ENCODE peak calls at places on chromosomes 2 and 18, in eight cellular contexts. One of them, this sample, is unnamed.

GRCh38 chr2:100776445-100776844 is 43.5 kb upstream of the NPAS2 start:
- DNase-seq in cardiac fibroblast: no peak
- DNase-seq in adrenal gland: no peak
- DNase-seq in ovary: no peak
- DNase-seq in LNCaP clone FGC: no peak
- DNase-seq in fibroblast of the aortic adventitia: no peak
- DNase-seq in AG04450: no peak
- DNase-seq in A549: no peak
- DNase-seq in this sample: no peak

GRCh38 chr2:54986266-54986665 is 64.0 kb downstream of the RTN4 start:
- DNase-seq in cardiac fibroblast: no peak
- DNase-seq in adrenal gland: no peak
- DNase-seq in ovary: no peak
- DNase-seq in LNCaP clone FGC: no peak
- DNase-seq in fibroblast of the aortic adventitia: no peak
- DNase-seq in AG04450: no peak
- DNase-seq in A549: no peak
- DNase-seq in this sample: no peak

GRCh38 chr18:7291046-7291445 is 60.2 kb downstream of the LRRC30 start:
- DNase-seq in cardiac fibroblast: no peak
- DNase-seq in adrenal gland: no peak
- DNase-seq in ovary: no peak
- DNase-seq in LNCaP clone FGC: no peak
- DNase-seq in fibroblast of the aortic adventitia: no peak
- DNase-seq in AG04450: no peak
- DNase-seq in A549: no peak
- DNase-seq in this sample: no peak

GRCh38 chr2:160427629-160428424 is 65.8 kb downstream of the RBMS1 start:
- DNase-seq in cardiac fibroblast: peak
- DNase-seq in adrenal gland: no peak
- DNase-seq in ovary: no peak
- DNase-seq in LNCaP clone FGC: no peak
- DNase-seq in fibroblast of the aortic adventitia: peak
- DNase-seq in AG04450: no peak
- DNase-seq in A549: no peak
- DNase-seq in this sample: no peak

GRCh38 chr2:155209696-155210449 is 511.4 kb downstream of the KCNJ3 start:
- DNase-seq in cardiac fibroblast: no peak
- DNase-seq in adrenal gland: no peak
- DNase-seq in ovary: no peak
- DNase-seq in LNCaP clone FGC: no peak
- DNase-seq in fibroblast of the aortic adventitia: no peak
- DNase-seq in AG04450: no peak
- DNase-seq in A549: no peak
- DNase-seq in this sample: no peak

GRCh38 chr2:46923011-46923669 is 7.5 kb upstream of the MCFD2 start:
- DNase-seq in cardiac fibroblast: peak
- DNase-seq in adrenal gland: no peak
- DNase-seq in ovary: no peak
- DNase-seq in LNCaP clone FGC: no peak
- DNase-seq in fibroblast of the aortic adventitia: no peak
- DNase-seq in AG04450: no peak
- DNase-seq in A549: no peak
- DNase-seq in this sample: no peak

GRCh38 chr2:105272176-105272575 is 30.6 kb downstream of the GPR45 start:
- DNase-seq in cardiac fibroblast: no peak
- DNase-seq in adrenal gland: peak
- DNase-seq in ovary: no peak
- DNase-seq in LNCaP clone FGC: no peak
- DNase-seq in fibroblast of the aortic adventitia: no peak
- DNase-seq in AG04450: no peak
- DNase-seq in A549: no peak
- DNase-seq in this sample: no peak

GRCh38 chr18:67597759-67598158 is 81.2 kb upstream of the DSEL start:
- DNase-seq in cardiac fibroblast: no peak
- DNase-seq in adrenal gland: no peak
- DNase-seq in ovary: no peak
- DNase-seq in LNCaP clone FGC: peak
- DNase-seq in fibroblast of the aortic adventitia: no peak
- DNase-seq in AG04450: no peak
- DNase-seq in A549: no peak
- DNase-seq in this sample: no peak

GRCh38 chr2:156864230-156864629 is 393.3 kb upstream of the GALNT5 start:
- DNase-seq in cardiac fibroblast: no peak
- DNase-seq in adrenal gland: no peak
- DNase-seq in ovary: no peak
- DNase-seq in LNCaP clone FGC: no peak
- DNase-seq in fibroblast of the aortic adventitia: peak
- DNase-seq in AG04450: no peak
- DNase-seq in A549: no peak
- DNase-seq in this sample: no peak

GRCh38 chr2:25362564-25363145 is 20.9 kb upstream of the DNMT3A start:
- DNase-seq in cardiac fibroblast: no peak
- DNase-seq in adrenal gland: no peak
- DNase-seq in ovary: peak
- DNase-seq in LNCaP clone FGC: no peak
- DNase-seq in fibroblast of the aortic adventitia: no peak
- DNase-seq in AG04450: no peak
- DNase-seq in A549: no peak
- DNase-seq in this sample: no peak

GRCh38 chr18:44673256-44673950 is 7.3 kb upstream of the SETBP1 start:
- DNase-seq in cardiac fibroblast: no peak
- DNase-seq in adrenal gland: no peak
- DNase-seq in ovary: no peak
- DNase-seq in LNCaP clone FGC: no peak
- DNase-seq in fibroblast of the aortic adventitia: no peak
- DNase-seq in AG04450: no peak
- DNase-seq in A549: no peak
- DNase-seq in this sample: no peak
- TF ChIP-seq CTCF in cardiac fibroblast: no peak
- TF ChIP-seq CTCF in adrenal gland: no peak
- TF ChIP-seq CTCF in ovary: no peak
- TF ChIP-seq CTCF in LNCaP clone FGC: no peak
- TF ChIP-seq CTCF in fibroblast of the aortic adventitia: no peak
- TF ChIP-seq CTCF in AG04450: no peak
- TF ChIP-seq CTCF in A549: no peak
- TF ChIP-seq CTCF in this sample: no peak

GRCh38 chr2:186966015-186966414 is 117.0 kb upstream of the ZSWIM2 start:
- DNase-seq in cardiac fibroblast: no peak
- DNase-seq in adrenal gland: no peak
- DNase-seq in ovary: no peak
- DNase-seq in LNCaP clone FGC: no peak
- DNase-seq in fibroblast of the aortic adventitia: no peak
- DNase-seq in AG04450: no peak
- DNase-seq in A549: no peak
- DNase-seq in this sample: no peak

GRCh38 chr2:186972281-186972970 is 123.5 kb upstream of the ZSWIM2 start:
- DNase-seq in cardiac fibroblast: no peak
- DNase-seq in adrenal gland: no peak
- DNase-seq in ovary: no peak
- DNase-seq in LNCaP clone FGC: no peak
- DNase-seq in fibroblast of the aortic adventitia: no peak
- DNase-seq in AG04450: no peak
- DNase-seq in A549: no peak
- DNase-seq in this sample: no peak

GRCh38 chr2:186968277-186968676 is 119.3 kb upstream of the ZSWIM2 start:
- DNase-seq in cardiac fibroblast: no peak
- DNase-seq in adrenal gland: no peak
- DNase-seq in ovary: no peak
- DNase-seq in LNCaP clone FGC: no peak
- DNase-seq in fibroblast of the aortic adventitia: no peak
- DNase-seq in AG04450: no peak
- DNase-seq in A549: no peak
- DNase-seq in this sample: no peak
- TF ChIP-seq CTCF in cardiac fibroblast: no peak
- TF ChIP-seq CTCF in adrenal gland: no peak
- TF ChIP-seq CTCF in ovary: no peak
- TF ChIP-seq CTCF in LNCaP clone FGC: no peak
- TF ChIP-seq CTCF in fibroblast of the aortic adventitia: no peak
- TF ChIP-seq CTCF in AG04450: no peak
- TF ChIP-seq CTCF in A549: no peak
- TF ChIP-seq CTCF in this sample: no peak

DNA sequence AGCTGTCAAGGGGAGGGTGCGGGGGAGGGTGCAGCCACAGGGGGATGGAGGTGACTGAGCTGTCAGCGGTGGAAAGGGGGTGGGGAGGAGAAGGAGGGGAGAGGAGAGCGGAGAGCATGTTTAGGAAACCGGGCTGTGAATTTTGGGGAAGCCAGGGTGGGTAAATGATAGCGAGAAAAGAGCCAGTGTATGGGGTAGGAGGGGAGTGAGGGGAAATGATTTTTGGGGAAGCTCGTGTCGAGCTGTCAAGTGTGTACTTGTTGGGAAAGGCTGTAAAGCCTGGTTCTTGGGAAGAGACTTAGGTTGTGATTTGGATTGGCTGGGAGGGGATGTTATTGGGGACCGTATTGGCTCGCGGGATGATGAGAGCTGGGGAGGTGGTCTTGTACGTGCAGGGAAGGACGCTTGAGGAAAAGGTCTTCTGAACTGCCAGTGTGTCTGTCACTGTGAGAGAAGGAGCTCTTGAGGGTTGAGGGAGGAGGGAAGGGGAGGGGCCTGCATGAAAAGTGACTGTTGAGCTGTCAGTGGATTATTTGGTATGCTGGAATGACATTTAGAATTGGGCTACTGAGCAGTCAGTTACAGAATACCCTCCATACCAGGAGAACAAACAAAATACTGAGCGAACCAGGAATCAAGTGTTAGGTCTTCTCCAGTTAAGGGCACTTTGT is 1.0 kb downstream of the UBR3 start:
- DNase-seq in cardiac fibroblast: peak
- DNase-seq in adrenal gland: peak
- DNase-seq in ovary: no peak
- DNase-seq in LNCaP clone FGC: no peak
- DNase-seq in fibroblast of the aortic adventitia: peak
- DNase-seq in AG04450: no peak
- DNase-seq in A549: no peak
- DNase-seq in this sample: peak
- TF ChIP-seq CTCF in cardiac fibroblast: no peak
- TF ChIP-seq CTCF in adrenal gland: no peak
- TF ChIP-seq CTCF in ovary: no peak
- TF ChIP-seq CTCF in LNCaP clone FGC: no peak
- TF ChIP-seq CTCF in fibroblast of the aortic adventitia: no peak
- TF ChIP-seq CTCF in AG04450: no peak
- TF ChIP-seq CTCF in A549: no peak
- TF ChIP-seq CTCF in this sample: no peak

GRCh38 chr2:30502310-30502709 is 55.3 kb downstream of the LCLAT1 start:
- DNase-seq in cardiac fibroblast: no peak
- DNase-seq in adrenal gland: no peak
- DNase-seq in ovary: no peak
- DNase-seq in LNCaP clone FGC: no peak
- DNase-seq in fibroblast of the aortic adventitia: no peak
- DNase-seq in AG04450: no peak
- DNase-seq in A549: no peak
- DNase-seq in this sample: no peak

GRCh38 chr2:30500699-30501098 is 53.7 kb downstream of the LCLAT1 start:
- DNase-seq in cardiac fibroblast: no peak
- DNase-seq in adrenal gland: no peak
- DNase-seq in ovary: no peak
- DNase-seq in LNCaP clone FGC: no peak
- DNase-seq in fibroblast of the aortic adventitia: no peak
- DNase-seq in AG04450: no peak
- DNase-seq in A549: no peak
- DNase-seq in this sample: no peak

GRCh38 chr2:30503692-30504076 is 56.6 kb downstream of the LCLAT1 start:
- DNase-seq in cardiac fibroblast: no peak
- DNase-seq in adrenal gland: no peak
- DNase-seq in ovary: no peak
- DNase-seq in LNCaP clone FGC: no peak
- DNase-seq in fibroblast of the aortic adventitia: no peak
- DNase-seq in AG04450: no peak
- DNase-seq in A549: no peak
- DNase-seq in this sample: no peak

GRCh38 chr2:30505500-30506180 is 58.6 kb downstream of the LCLAT1 start:
- DNase-seq in cardiac fibroblast: no peak
- DNase-seq in adrenal gland: no peak
- DNase-seq in ovary: no peak
- DNase-seq in LNCaP clone FGC: no peak
- DNase-seq in fibroblast of the aortic adventitia: no peak
- DNase-seq in AG04450: no peak
- DNase-seq in A549: no peak
- DNase-seq in this sample: no peak

DNA sequence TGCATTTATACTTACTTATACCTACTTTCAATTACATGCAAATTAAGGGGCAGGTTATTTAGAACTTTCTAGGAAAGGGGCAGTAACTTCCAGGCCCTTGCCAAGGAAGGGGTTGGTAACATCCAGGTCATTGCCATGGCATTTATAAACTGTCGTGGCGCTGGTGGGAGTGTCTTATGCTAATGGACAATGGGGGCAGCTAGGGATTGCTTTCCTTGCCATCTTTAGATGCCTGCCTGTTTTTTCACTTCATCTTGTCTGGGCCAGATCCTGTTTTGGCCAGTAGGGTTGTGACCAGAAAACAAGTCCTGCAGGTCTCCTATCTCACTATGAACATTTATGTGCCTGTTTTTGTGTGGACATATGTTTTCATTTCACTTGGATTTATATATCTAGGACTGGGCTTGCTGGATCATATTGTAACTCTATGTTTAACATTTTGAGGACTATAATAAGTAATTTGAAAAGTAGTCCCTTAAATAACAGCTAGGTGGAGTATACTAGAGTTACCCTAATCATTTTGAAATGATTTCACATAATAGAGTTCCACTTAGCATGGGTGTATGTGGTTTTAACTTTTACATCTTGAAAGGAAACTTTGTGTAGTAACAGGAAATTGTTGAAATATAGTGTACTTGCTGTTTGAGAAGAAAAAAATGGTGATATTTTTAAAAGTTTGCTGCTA is 56.1 kb downstream of the LCLAT1 start:
- DNase-seq in cardiac fibroblast: peak
- DNase-seq in adrenal gland: no peak
- DNase-seq in ovary: no peak
- DNase-seq in LNCaP clone FGC: no peak
- DNase-seq in fibroblast of the aortic adventitia: peak
- DNase-seq in AG04450: no peak
- DNase-seq in A549: no peak
- DNase-seq in this sample: no peak
- TF ChIP-seq CTCF in cardiac fibroblast: peak
- TF ChIP-seq CTCF in adrenal gland: peak
- TF ChIP-seq CTCF in ovary: no peak
- TF ChIP-seq CTCF in LNCaP clone FGC: no peak
- TF ChIP-seq CTCF in fibroblast of the aortic adventitia: peak
- TF ChIP-seq CTCF in AG04450: peak
- TF ChIP-seq CTCF in A549: peak
- TF ChIP-seq CTCF in this sample: peak

GRCh38 chr2:179261161-179261825 is 3.3 kb downstream of the SESTD1 start:
- DNase-seq in cardiac fibroblast: no peak
- DNase-seq in adrenal gland: no peak
- DNase-seq in ovary: no peak
- DNase-seq in LNCaP clone FGC: no peak
- DNase-seq in fibroblast of the aortic adventitia: no peak
- DNase-seq in AG04450: no peak
- DNase-seq in A549: no peak
- DNase-seq in this sample: no peak
- TF ChIP-seq CTCF in cardiac fibroblast: peak
- TF ChIP-seq CTCF in adrenal gland: no peak
- TF ChIP-seq CTCF in ovary: no peak
- TF ChIP-seq CTCF in LNCaP clone FGC: no peak
- TF ChIP-seq CTCF in fibroblast of the aortic adventitia: peak
- TF ChIP-seq CTCF in AG04450: no peak
- TF ChIP-seq CTCF in A549: no peak
- TF ChIP-seq CTCF in this sample: peak

This sample was measured in endothelial cell.